ENCODE peak calls at places on chromosomes 6 and 20, in five cellular contexts. One of them, this sample, is unnamed.
A peak's percentile ranks its signal among the peaks of the same experiment; 100 is the strongest.

GRCh38 chr6:154994881-154995240 is 254 bp upstream of the TIAM2 start:
- DNase-seq in activated naive CD4-positive, alpha-beta T cell: no peak
- DNase-seq in COR-L47: no peak
- DNase-seq in cardiac muscle cell: no peak
- DNase-seq in body of pancreas: no peak
- DNase-seq in this sample: no peak

GRCh38 chr6:137906020-137906472 is 39.0 kb downstream of the TNFAIP3 start:
- DNase-seq in activated naive CD4-positive, alpha-beta T cell: no peak
- DNase-seq in COR-L47: no peak
- DNase-seq in cardiac muscle cell: no peak
- DNase-seq in body of pancreas: no peak
- DNase-seq in this sample: no peak

GRCh38 chr20:15098351-15098750 is 760.9 kb upstream of the FLRT3 start:
- DNase-seq in activated naive CD4-positive, alpha-beta T cell: no peak
- DNase-seq in COR-L47: no peak
- DNase-seq in cardiac muscle cell: no peak
- DNase-seq in body of pancreas: no peak
- DNase-seq in this sample: no peak

GRCh38 chr20:42553374-42553773 is 636.3 kb downstream of the PTPRT start:
- DNase-seq in activated naive CD4-positive, alpha-beta T cell: no peak
- DNase-seq in COR-L47: no peak
- DNase-seq in cardiac muscle cell: no peak
- DNase-seq in body of pancreas: no peak
- DNase-seq in this sample: no peak

GRCh38 chr6:139271056-139271455 is 20.7 kb downstream of the TXLNB start:
- DNase-seq in activated naive CD4-positive, alpha-beta T cell: no peak
- DNase-seq in COR-L47: no peak
- DNase-seq in cardiac muscle cell: no peak
- DNase-seq in body of pancreas: no peak
- DNase-seq in this sample: no peak

GRCh38 chr6:151400473-151400872 is 9.1 kb upstream of the ZBTB2 start:
- DNase-seq in activated naive CD4-positive, alpha-beta T cell: no peak
- DNase-seq in COR-L47: no peak
- DNase-seq in cardiac muscle cell: peak; percentile 12
- DNase-seq in body of pancreas: no peak
- DNase-seq in this sample: no peak

GRCh38 chr6:39733704-39734103 is 8.5 kb upstream of the KIF6 start:
- DNase-seq in activated naive CD4-positive, alpha-beta T cell: no peak
- DNase-seq in COR-L47: no peak
- DNase-seq in cardiac muscle cell: no peak
- DNase-seq in body of pancreas: no peak
- DNase-seq in this sample: no peak

GRCh38 chr6:113551168-113551567 is 306.0 kb upstream of the MARCKS start:
- DNase-seq in activated naive CD4-positive, alpha-beta T cell: no peak
- DNase-seq in COR-L47: no peak
- DNase-seq in cardiac muscle cell: no peak
- DNase-seq in body of pancreas: no peak
- DNase-seq in this sample: no peak

GRCh38 chr6:166774292-166774691 is 147.2 kb upstream of the RPS6KA2 start:
- DNase-seq in activated naive CD4-positive, alpha-beta T cell: no peak
- DNase-seq in COR-L47: no peak
- DNase-seq in cardiac muscle cell: no peak
- DNase-seq in body of pancreas: no peak
- DNase-seq in this sample: no peak

GRCh38 chr20:6566821-6567220 is 200.7 kb upstream of the BMP2 start:
- DNase-seq in activated naive CD4-positive, alpha-beta T cell: no peak
- DNase-seq in COR-L47: no peak
- DNase-seq in cardiac muscle cell: peak; percentile 89
- DNase-seq in body of pancreas: no peak
- DNase-seq in this sample: no peak